ENCODE peak calls at places on chromosomes 13 and 19, in seven cellular contexts. B is heart right ventricle, A is hepatocyte, X is tibial nerve, P is endodermal cell, E is transverse colon, Y is Peyer's patch. V is an unnamed sample.

GRCh38 chr13:50016421-50016820 is 1.2 kb downstream of the KCNRG start:
- DNase-seq in E (no peak), P (no peak), B (no peak), Y (no peak), X (no peak), A (no peak), V (no peak)

GRCh38 chr19:5038631-5039271 is 69.8 kb downstream of the KDM4B start:
- DNase-seq in X (no peak), B (no peak), P (peak; percentile 73), E (no peak), Y (no peak), A (no peak), V (no peak)

GRCh38 chr13:41960195-41960699 is 662 bp downstream of the VWA8 start:
- DNase-seq in E (peak; percentile 15), A (peak; percentile 31), X (no peak), Y (no peak), P (peak; percentile 73), B (peak; percentile 14), V (no peak)

GRCh38 chr13:79533781-79534400 is 52.9 kb downstream of the NDFIP2 start:
- DNase-seq in B (no peak), P (no peak), A (no peak), Y (no peak), X (no peak), E (no peak), V (no peak)

GRCh38 chr19:51887522-51888498 is at the start of gene ZNF577:
- DNase-seq in B (peak; percentile 96), A (peak; percentile 81), X (peak; percentile 75), P (peak; percentile 92), E (peak; percentile 92), Y (peak; percentile 73), V (peak; percentile 89)

GRCh38 chr19:58409010-58409790 is 751 bp downstream of the ZNF584 start:
- DNase-seq in A (peak; percentile 56), Y (no peak), E (no peak), P (peak; percentile 65), B (no peak), X (no peak), V (no peak)

GRCh38 chr13:79307866-79308298 is 98.2 kb downstream of the RBM26 start:
- DNase-seq in B (no peak), X (no peak), P (peak; percentile 57), E (no peak), A (no peak), Y (no peak), V (no peak)

GRCh38 chr13:108060111-108060510 is 155.2 kb downstream of the LIG4 start:
- DNase-seq in E (no peak), A (no peak), B (no peak), Y (no peak), X (no peak), P (peak; percentile 64), V (no peak)

GRCh38 chr13:111099292-111099691 is 15.8 kb upstream of the ARHGEF7 start:
- DNase-seq in X (no peak), P (no peak), Y (no peak), A (no peak), E (no peak), B (no peak), V (no peak)

GRCh38 chr19:16419671-16420394 is 51.9 kb downstream of the EPS15L1 start:
- DNase-seq in E (no peak), B (no peak), Y (no peak), P (peak; percentile 64), A (no peak), X (no peak), V (no peak)

GRCh38 chr19:6476155-6476895 is 5.3 kb downstream of the DENND1C start:
- DNase-seq in E (peak; percentile 94), B (no peak), X (no peak), P (peak; percentile 100), A (peak; percentile 96), Y (peak; percentile 36), V (peak; percentile 68)

GRCh38 chr13:19586904-19587634 is 25.7 kb upstream of the TPTE2 start:
- DNase-seq in A (no peak), E (peak; percentile 55), Y (peak; percentile 62), P (no peak), B (no peak), X (no peak), V (no peak)

GRCh38 chr13:50208826-50209335 is 193.6 kb downstream of the KCNRG start:
- DNase-seq in E (peak; percentile 21), Y (peak; percentile 21), B (peak; percentile 54), A (peak; percentile 56), X (no peak), P (peak; percentile 86), V (no peak)

GRCh38 chr19:4730740-4731171 is 7.1 kb upstream of the DPP9 start:
- DNase-seq in X (no peak), B (no peak), A (no peak), P (peak; percentile 88), Y (peak; percentile 41), E (peak; percentile 37), V (no peak)

GRCh38 chr13:98300956-98301641 is 124.0 kb upstream of the RNF113B start:
- DNase-seq in Y (no peak), E (no peak), B (no peak), P (no peak), A (peak; percentile 57), X (no peak), V (no peak)

GRCh38 chr13:44302233-44302632 is 71.4 kb upstream of the SERP2 start:
- DNase-seq in X (no peak), A (no peak), Y (no peak), P (no peak), E (no peak), B (no peak), V (no peak)

GRCh38 chr13:64459778-64460177 is 2770.4 kb downstream of the PCDH9 start:
- DNase-seq in B (no peak), X (no peak), E (no peak), P (no peak), A (no peak), Y (no peak), V (no peak)

GRCh38 chr19:50555447-50556235 is 12.6 kb downstream of the LRRC4B start:
- DNase-seq in X (no peak), B (no peak), A (no peak), P (peak; percentile 87), Y (no peak), E (no peak), V (no peak)

GRCh38 chr13:24505256-24505655 is 7.3 kb downstream of the PARP4 start:
- DNase-seq in Y (no peak), P (no peak), X (no peak), B (no peak), A (no peak), E (no peak), V (no peak)

GRCh38 chr13:19178901-19179593 is 2.6 kb downstream of the TUBA3C start:
- DNase-seq in X (no peak), B (no peak), E (no peak), Y (no peak), P (no peak), A (no peak), V (no peak)

GRCh38 chr19:19094513-19094912 is 30.7 kb downstream of the SLC25A42 start:
- DNase-seq in B (no peak), Y (no peak), P (no peak), X (no peak), A (peak; percentile 32), E (no peak), V (no peak)
- H3K4me3 ChIP-seq in B (no peak overlapping the region), Y (no peak overlapping the region), P (no peak overlapping the region), X (no peak overlapping the region), A (no peak overlapping the region), E (no peak overlapping the region), V (no peak overlapping the region)

GRCh38 chr19:10641248-10641647 is 12.9 kb upstream of the ILF3 start:
- DNase-seq in X (no peak), B (no peak), A (no peak), E (no peak), Y (no peak), P (no peak), V (no peak)
- H3K27ac ChIP-seq in X (peak overlapping the region; percentile 89), B (no peak overlapping the region), A (no peak overlapping the region), E (no peak overlapping the region), Y (no peak overlapping the region), P (no peak overlapping the region), V (no peak overlapping the region)

GRCh38 chr19:12680034-12680433 is 1.6 kb downstream of the DHPS start:
- DNase-seq in P (no peak), Y (no peak), E (no peak), B (no peak), A (no peak), X (no peak), V (no peak)

GRCh38 chr19:12675940-12676339 is 5.7 kb downstream of the DHPS start:
- DNase-seq in X (no peak), P (no peak), B (no peak), E (no peak), A (no peak), Y (no peak), V (no peak)

GRCh38 chr19:12676384-12676792 is 5.3 kb downstream of the DHPS start:
- DNase-seq in Y (peak; percentile 86), P (peak; percentile 99), A (peak; percentile 89), X (peak; percentile 70), B (peak; percentile 83), E (peak; percentile 86), V (peak; percentile 80)

GRCh38 chr19:12675377-12675776 is 6.3 kb downstream of the DHPS start:
- DNase-seq in X (no peak), A (no peak), B (no peak), P (no peak), E (no peak), Y (no peak), V (no peak)

DNA sequence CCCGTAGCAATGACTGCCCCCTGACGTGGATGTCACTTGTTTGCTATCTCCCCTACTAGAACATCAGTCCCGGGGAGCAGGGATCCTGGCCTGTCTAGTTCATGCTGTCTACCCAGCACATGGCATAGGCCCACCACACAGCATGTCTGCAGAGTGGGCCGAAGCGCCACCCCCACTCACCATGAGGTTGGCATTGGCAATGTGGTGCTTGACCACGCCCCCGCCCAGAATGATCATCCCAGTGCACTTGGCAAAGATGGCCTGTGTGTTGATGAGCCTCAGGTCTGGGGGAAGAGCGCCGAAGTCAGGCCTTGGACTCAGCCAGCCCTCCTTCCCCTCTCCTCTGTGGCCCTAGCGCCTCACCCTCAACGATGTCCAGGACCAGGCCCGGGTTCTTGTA is 4.8 kb downstream of the DHPS start:
- DNase-seq in A (no peak), E (no peak), Y (no peak), B (no peak), X (no peak), P (no peak), V (no peak)
- H3K27me3 ChIP-seq in A (no peaks in the 10 kb centered on the region), E (no peaks in the 10 kb centered on the region), Y (no peaks in the 10 kb centered on the region), B (no peaks in the 10 kb centered on the region), X (no peaks in the 10 kb centered on the region), P (no peaks in the 10 kb centered on the region), V (no peaks in the 10 kb centered on the region)

GRCh38 chr19:40598918-40599307 is 2.3 kb upstream of the LTBP4 start:
- DNase-seq in P (peak; percentile 50), Y (no peak), X (no peak), A (no peak), B (no peak), E (no peak), V (no peak)

GRCh38 chr19:40598121-40598917 is 2.9 kb upstream of the LTBP4 start:
- DNase-seq in A (peak; percentile 92), X (peak; percentile 89), E (peak; percentile 92), P (peak; percentile 98), B (peak; percentile 90), Y (peak; percentile 86), V (peak; percentile 90)

GRCh38 chr19:40601061-40601973 is at the start of gene LTBP4:
- DNase-seq in X (no peak), E (peak; percentile 70), B (peak; percentile 75), A (peak; percentile 74), P (peak; percentile 71), Y (no peak), V (no peak)

GRCh38 chr19:40599331-40600085 is 1.7 kb upstream of the LTBP4 start:
- DNase-seq in Y (no peak), A (no peak), B (peak; percentile 54), P (peak; percentile 57), E (no peak), X (no peak), V (no peak)

GRCh38 chr19:40600086-40600917 is 867 bp upstream of the LTBP4 start:
- DNase-seq in Y (no peak), A (no peak), X (no peak), E (no peak), B (peak; percentile 70), P (peak; percentile 62), V (no peak)
- H3K4me3 ChIP-seq in Y (no peak overlapping the region), A (no peak overlapping the region), X (peak overlapping the region; percentile 90), E (peak overlapping the region; percentile 51), B (peak overlapping the region; percentile 62), P (no peak overlapping the region), V (peak overlapping the region; percentile 30)